ENCODE peak calls at places on chromosomes 13 and 19, in nine cellular contexts. G, B, E, Y, D, K, X, S and C are unnamed samples. For H3K4me1, the result is how much of the 10 kb centered on the place peaks cover.

GRCh38 chr13:98919566-98919965 is 58.3 kb downstream of the DOCK9 start:
- DNase-seq in G (no peak), B (peak), E (no peak), Y (no peak), D (peak), K (no peak), X (no peak), S (no peak), C (no peak)

GRCh38 chr13:42361701-42362100 is 89.7 kb downstream of the AKAP11 start:
- DNase-seq in G (no peak), B (no peak), E (no peak), Y (no peak), D (no peak), K (no peak), X (no peak), S (no peak), C (no peak)

GRCh38 chr19:39070888-39071287 is 13.3 kb upstream of the ACP7 start:
- DNase-seq in G (no peak), B (no peak), E (no peak), Y (no peak), D (no peak), K (peak), X (no peak), S (no peak), C (no peak)

GRCh38 chr19:58150328-58150921 is at the start of gene ZNF329:
- DNase-seq in G (peak), B (peak), E (peak), Y (peak), D (peak), K (peak), X (peak), S (peak), C (peak)

GRCh38 chr19:36099166-36099785 is 11.7 kb upstream of the OVOL3 start:
- DNase-seq in G (no peak), B (no peak), E (no peak), Y (no peak), D (no peak), K (no peak), X (no peak), S (no peak), C (no peak)

GRCh38 chr19:9871626-9872338 is 36.7 kb downstream of the PIN1 start:
- DNase-seq in G (no peak), B (no peak), E (no peak), Y (peak), D (peak), K (no peak), X (no peak), S (no peak), C (no peak)

GRCh38 chr19:51370230-51370629 is 1.4 kb upstream of the CLDND2 start:
- DNase-seq in G (no peak), B (no peak), E (no peak), Y (no peak), D (no peak), K (no peak), X (no peak), S (no peak), C (no peak)

GRCh38 chr13:108776650-108777049 is 147.2 kb downstream of the MYO16 start:
- DNase-seq in G (no peak), B (no peak), E (no peak), Y (no peak), D (no peak), K (no peak), X (no peak), S (no peak), C (no peak)

GRCh38 chr13:44843403-44843802 is 145.9 kb downstream of the NUFIP1 start:
- DNase-seq in G (no peak), B (no peak), E (no peak), Y (no peak), D (no peak), K (peak), X (no peak), S (no peak), C (no peak)

GRCh38 chr19:14301150-14301549 is 80.1 kb upstream of the ADGRE5 start:
- DNase-seq in G (no peak), B (no peak), E (no peak), Y (no peak), D (no peak), K (no peak), X (no peak), S (no peak), C (no peak)

GRCh38 chr19:3683866-3684816 is 16.1 kb downstream of the PIP5K1C start:
- DNase-seq in G (no peak), B (no peak), E (no peak), Y (no peak), D (peak), K (peak), X (no peak), S (no peak), C (no peak)

GRCh38 chr19:14432817-14433453 is at the start of gene PKN1:
- DNase-seq in G (no peak), B (peak), E (peak), Y (peak), D (peak), K (no peak), X (peak), S (peak), C (no peak)

GRCh38 chr13:57629821-57630235 is 1.7 kb upstream of the PCDH17 start:
- DNase-seq in G (peak), B (no peak), E (peak), Y (peak), D (peak), K (peak), X (no peak), S (peak), C (no peak)

GRCh38 chr19:51346742-51347141 is 4.8 kb upstream of the VSIG10L start:
- DNase-seq in G (no peak), B (no peak), E (no peak), Y (no peak), D (peak), K (no peak), X (no peak), S (no peak), C (no peak)

GRCh38 chr13:23365652-23366051 is 67.8 kb downstream of the SACS start:
- DNase-seq in G (no peak), B (no peak), E (no peak), Y (no peak), D (no peak), K (peak), X (no peak), S (no peak), C (no peak)
- H3K27ac ChIP-seq in G (no peak), B (no peak), E (no peak), Y (no peak), D (no peak), K (no peak), X (no peak), S (no peak), C (no peak)

GRCh38 chr19:7292352-7292949 is 1.8 kb downstream of the INSR start:
- DNase-seq in G (no peak), B (peak), E (no peak), Y (no peak), D (peak), K (no peak), X (no peak), S (no peak), C (no peak)

GRCh38 chr19:7292950-7293794 is 1.0 kb downstream of the INSR start:
- DNase-seq in G (peak), B (peak), E (peak), Y (no peak), D (peak), K (no peak), X (peak), S (peak), C (no peak)

GRCh38 chr19:7288977-7289376 is 5.2 kb downstream of the INSR start:
- DNase-seq in G (no peak), B (no peak), E (no peak), Y (no peak), D (no peak), K (no peak), X (no peak), S (no peak), C (no peak)

GRCh38 chr19:7287716-7288115 is 6.5 kb downstream of the INSR start:
- DNase-seq in G (no peak), B (no peak), E (no peak), Y (no peak), D (no peak), K (no peak), X (no peak), S (no peak), C (no peak)

GRCh38 chr19:7288131-7288530 is 6.1 kb downstream of the INSR start:
- DNase-seq in G (no peak), B (no peak), E (no peak), Y (no peak), D (no peak), K (no peak), X (no peak), S (no peak), C (no peak)
- H3K4me1 ChIP-seq in G (under half), B (half or more), E (under half), Y (under half), D (under half), K (under half), X (under half), S (under half), C (under half)

GRCh38 chr19:27774337-27774736 is 1438.6 kb downstream of the UQCRFS1 start:
- DNase-seq in G (no peak), B (peak), E (no peak), Y (peak), D (peak), K (no peak), X (no peak), S (no peak), C (no peak)

GRCh38 chr19:27775395-27775794 is 1437.6 kb downstream of the UQCRFS1 start:
- DNase-seq in G (no peak), B (peak), E (no peak), Y (no peak), D (peak), K (no peak), X (no peak), S (no peak), C (no peak)

GRCh38 chr19:27776020-27776419 is 1436.9 kb downstream of the UQCRFS1 start:
- DNase-seq in G (no peak), B (peak), E (no peak), Y (peak), D (peak), K (peak), X (no peak), S (no peak), C (no peak)

GRCh38 chr19:27773318-27774094 is 1439.4 kb downstream of the UQCRFS1 start:
- DNase-seq in G (no peak), B (no peak), E (no peak), Y (no peak), D (peak), K (no peak), X (no peak), S (no peak), C (no peak)

GRCh38 chr19:27774827-27775226 is 1438.1 kb downstream of the UQCRFS1 start:
- DNase-seq in G (no peak), B (peak), E (no peak), Y (peak), D (peak), K (no peak), X (no peak), S (no peak), C (no peak)
- TF ChIP-seq CTCF in G (no peak), B (peak), E (no peak), Y (peak), D (peak), K (peak), X (no peak), S (peak), C (no peak)

GRCh38 chr13:101292711-101293110 is 123.6 kb downstream of the NALCN start:
- DNase-seq in G (no peak), B (no peak), E (no peak), Y (no peak), D (no peak), K (peak), X (no peak), S (no peak), C (no peak)

GRCh38 chr13:101291216-101291615 is 125.1 kb downstream of the NALCN start:
- DNase-seq in G (no peak), B (no peak), E (no peak), Y (no peak), D (no peak), K (peak), X (no peak), S (no peak), C (no peak)

GRCh38 chr13:101289764-101290163 is 126.5 kb downstream of the NALCN start:
- DNase-seq in G (no peak), B (peak), E (no peak), Y (no peak), D (peak), K (peak), X (no peak), S (no peak), C (no peak)

GRCh38 chr13:101297794-101298193 is 118.5 kb downstream of the NALCN start:
- DNase-seq in G (no peak), B (no peak), E (no peak), Y (no peak), D (no peak), K (no peak), X (no peak), S (no peak), C (no peak)

DNA sequence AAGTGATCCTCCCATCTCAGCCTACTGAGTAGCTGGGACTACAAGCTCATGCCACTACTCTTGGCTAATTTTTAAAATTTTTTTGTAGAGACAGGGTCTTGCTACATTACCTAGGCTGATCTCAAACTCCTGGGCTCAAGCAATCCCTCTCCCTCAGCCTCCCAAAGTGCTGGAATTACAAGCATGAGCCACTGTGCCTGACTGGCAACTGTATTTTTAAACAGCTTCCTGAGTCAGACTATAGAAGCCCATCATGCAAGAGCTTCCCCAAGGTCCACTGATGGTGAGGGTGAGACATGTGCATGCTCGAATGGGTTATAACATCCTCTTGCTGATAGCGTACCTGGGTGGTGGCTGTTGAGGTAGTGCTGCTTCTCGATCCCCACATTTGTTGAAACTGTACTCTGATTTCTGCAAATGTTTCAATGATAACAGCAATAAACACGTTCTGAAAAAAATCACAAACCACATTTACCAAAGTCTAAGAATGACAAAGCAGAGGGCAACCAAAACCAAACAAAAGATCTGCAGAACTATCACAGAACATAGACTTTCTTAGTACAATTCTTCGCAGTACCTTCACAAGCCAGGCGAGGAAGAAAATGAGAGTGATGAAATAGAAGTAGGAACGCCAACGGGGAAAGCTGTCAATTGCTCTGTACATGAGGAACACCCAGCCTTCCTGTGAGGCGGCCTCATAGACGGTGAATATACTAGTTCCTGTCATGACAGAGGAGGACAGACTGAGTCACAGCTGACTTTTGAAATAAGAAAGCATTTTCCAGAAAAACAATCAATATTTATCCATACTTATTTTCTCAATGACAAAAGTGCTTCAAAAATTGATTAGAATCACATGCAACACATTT is 124.4 kb downstream of the NALCN start:
- DNase-seq in G (no peak), B (no peak), E (no peak), Y (no peak), D (no peak), K (peak), X (no peak), S (no peak), C (no peak)
- H3K27ac ChIP-seq in G (no peak), B (no peak), E (no peak), Y (no peak), D (no peak), K (no peak), X (no peak), S (no peak), C (no peak)

GRCh38 chr19:47348819-47349795 is at the start of gene DHX34:
- DNase-seq in G (peak), B (peak), E (peak), Y (peak), D (peak), K (peak), X (peak), S (peak), C (peak)

GRCh38 chr19:47353307-47353712 is 4.2 kb downstream of the DHX34 start:
- DNase-seq in G (no peak), B (no peak), E (peak), Y (no peak), D (no peak), K (no peak), X (no peak), S (peak), C (no peak)

GRCh38 chr19:47350599-47350998 is 1.5 kb downstream of the DHX34 start:
- DNase-seq in G (no peak), B (no peak), E (no peak), Y (no peak), D (no peak), K (no peak), X (no peak), S (no peak), C (no peak)

GRCh38 chr19:47351545-47351944 is 2.4 kb downstream of the DHX34 start:
- DNase-seq in G (no peak), B (peak), E (no peak), Y (peak), D (peak), K (peak), X (no peak), S (no peak), C (no peak)

GRCh38 chr19:47352095-47352494 is 3.0 kb downstream of the DHX34 start:
- DNase-seq in G (no peak), B (no peak), E (no peak), Y (no peak), D (no peak), K (no peak), X (no peak), S (no peak), C (no peak)
- H3K4me1 ChIP-seq in G (under half), B (under half), E (under half), Y (under half), D (under half), K (under half), X (under half), S (under half), C (under half)

GRCh38 chr13:66322193-66322592 is 907.9 kb downstream of the PCDH9 start:
- DNase-seq in G (no peak), B (no peak), E (no peak), Y (no peak), D (no peak), K (no peak), X (no peak), S (no peak), C (no peak)
- TF ChIP-seq CTCF in G (no peak), B (no peak), E (no peak), Y (no peak), D (no peak), K (no peak), X (no peak), S (no peak), C (no peak)

GRCh38 chr13:113585828-113586355 is 1.3 kb downstream of the TFDP1 start:
- DNase-seq in G (no peak), B (no peak), E (peak), Y (no peak), D (peak), K (no peak), X (peak), S (no peak), C (no peak)
- H3K27ac ChIP-seq in G (no peak), B (no peak), E (no peak), Y (no peak), D (no peak), K (no peak), X (no peak), S (no peak), C (no peak)

DNA sequence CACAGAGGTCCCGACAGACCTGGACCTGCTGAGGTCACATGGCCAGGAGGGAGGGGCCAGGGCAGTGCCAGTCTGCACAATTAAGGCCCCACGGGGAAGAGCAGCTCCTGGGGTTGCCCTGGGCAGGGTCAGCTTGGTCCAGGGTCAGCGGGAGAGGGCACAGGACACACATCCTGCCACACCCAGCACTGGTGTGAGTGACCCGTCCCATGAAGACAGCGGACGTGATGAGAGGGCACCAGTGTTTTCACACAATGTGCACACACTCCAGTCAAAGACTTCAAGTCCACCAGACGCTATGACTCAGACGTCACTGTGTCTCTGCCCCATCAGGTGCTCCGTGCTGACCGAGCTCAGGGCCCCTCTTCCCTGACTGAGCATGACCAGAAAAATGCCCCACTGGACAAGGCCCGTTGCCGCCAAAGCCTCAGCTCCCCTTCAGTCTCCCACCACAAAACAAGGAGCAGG is 4.2 kb downstream of the TMEM259 start:
- DNase-seq in G (no peak), B (no peak), E (peak), Y (peak), D (no peak), K (peak), X (no peak), S (no peak), C (no peak)
- H3K4me1 ChIP-seq in G (under half), B (under half), E (under half), Y (under half), D (under half), K (under half), X (under half), S (half or more), C (under half)